ENCODE peak calls at places on chromosomes 4 and X, in four cellular contexts. One of them, this sample, is unnamed.

GRCh38 chrX:70592091-70592490 is 147.5 kb downstream of the DLG3 start:
- DNase-seq in ovary: no peak
- DNase-seq in endodermal cell: no peak
- DNase-seq in lower lobe of right lung: no peak
- DNase-seq in this sample: peak; percentile 16

GRCh38 chrX:20267924-20268701 is 1.4 kb upstream of the RPS6KA3 start:
- DNase-seq in ovary: peak; percentile 66
- DNase-seq in endodermal cell: peak; percentile 82
- DNase-seq in lower lobe of right lung: peak; percentile 68
- DNase-seq in this sample: no peak

GRCh38 chr4:1043658-1044468 is 32.4 kb downstream of the FGFRL1 start:
- DNase-seq in ovary: peak; percentile 89
- DNase-seq in endodermal cell: peak; percentile 94
- DNase-seq in lower lobe of right lung: peak; percentile 78
- DNase-seq in this sample: peak; percentile 95

GRCh38 chr4:12488672-12489071 is 995.5 kb downstream of the RAB28 start:
- DNase-seq in ovary: no peak
- DNase-seq in endodermal cell: peak; percentile 44
- DNase-seq in lower lobe of right lung: no peak
- DNase-seq in this sample: no peak

GRCh38 chr4:164081371-164081770 is 586.9 kb downstream of the TMA16 start:
- DNase-seq in ovary: no peak
- DNase-seq in endodermal cell: no peak
- DNase-seq in lower lobe of right lung: no peak
- DNase-seq in this sample: no peak

GRCh38 chr4:153223935-153224334 is 19.7 kb downstream of the TRIM2 start:
- DNase-seq in ovary: no peak
- DNase-seq in endodermal cell: no peak
- DNase-seq in lower lobe of right lung: no peak
- DNase-seq in this sample: peak; percentile 55

GRCh38 chr4:91758487-91758886 is 545.3 kb upstream of the GRID2 start:
- DNase-seq in ovary: no peak
- DNase-seq in endodermal cell: no peak
- DNase-seq in lower lobe of right lung: no peak
- DNase-seq in this sample: no peak

GRCh38 chrX:119870626-119871131 is 854 bp downstream of the RNF113A start:
- DNase-seq in ovary: no peak
- DNase-seq in endodermal cell: peak; percentile 55
- DNase-seq in lower lobe of right lung: peak; percentile 50
- DNase-seq in this sample: no peak

GRCh38 chr4:54539500-54540029 is 118.2 kb upstream of the KIT start:
- DNase-seq in ovary: peak; percentile 45
- DNase-seq in endodermal cell: peak; percentile 92
- DNase-seq in lower lobe of right lung: peak; percentile 69
- DNase-seq in this sample: peak; percentile 9

GRCh38 chr4:75289843-75290616 is 224.2 kb downstream of the RCHY1 start:
- DNase-seq in ovary: no peak
- DNase-seq in endodermal cell: peak; percentile 87
- DNase-seq in lower lobe of right lung: no peak
- DNase-seq in this sample: no peak

GRCh38 chr4:150280081-150280950 is 202.1 kb downstream of the DCLK2 start:
- DNase-seq in ovary: no peak
- DNase-seq in endodermal cell: peak; percentile 45
- DNase-seq in lower lobe of right lung: no peak
- DNase-seq in this sample: peak; percentile 97

GRCh38 chr4:41214158-41215146 is at the start of gene APBB2:
- DNase-seq in ovary: peak; percentile 96
- DNase-seq in endodermal cell: peak; percentile 99
- DNase-seq in lower lobe of right lung: peak; percentile 95
- DNase-seq in this sample: peak; percentile 73

GRCh38 chrX:11257711-11258110 is 35.5 kb upstream of the AMELX start:
- DNase-seq in ovary: no peak
- DNase-seq in endodermal cell: no peak
- DNase-seq in lower lobe of right lung: no peak
- DNase-seq in this sample: no peak

GRCh38 chr4:126267689-126268088 is 952.9 kb downstream of the FAT4 start:
- DNase-seq in ovary: no peak
- DNase-seq in endodermal cell: no peak
- DNase-seq in lower lobe of right lung: no peak
- DNase-seq in this sample: no peak

GRCh38 chr4:189092596-189092995 is 848.1 kb upstream of the FRG1 start:
- DNase-seq in ovary: no peak
- DNase-seq in endodermal cell: no peak
- DNase-seq in lower lobe of right lung: no peak
- DNase-seq in this sample: no peak

GRCh38 chr4:124030038-124030638 is 633.5 kb downstream of the SPRY1 start:
- DNase-seq in ovary: no peak
- DNase-seq in endodermal cell: no peak
- DNase-seq in lower lobe of right lung: no peak
- DNase-seq in this sample: no peak

GRCh38 chr4:143558286-143558685 is 44.8 kb downstream of the SMARCA5 start:
- DNase-seq in ovary: no peak
- DNase-seq in endodermal cell: no peak
- DNase-seq in lower lobe of right lung: no peak
- DNase-seq in this sample: no peak

GRCh38 chr4:144627663-144628076 is 18.3 kb upstream of the HHIP start:
- DNase-seq in ovary: no peak
- DNase-seq in endodermal cell: no peak
- DNase-seq in lower lobe of right lung: no peak
- DNase-seq in this sample: no peak

GRCh38 chrX:130100180-130100579 is 10.1 kb downstream of the ELF4 start:
- DNase-seq in ovary: no peak
- DNase-seq in endodermal cell: no peak
- DNase-seq in lower lobe of right lung: no peak
- DNase-seq in this sample: no peak

GRCh38 chrX:129659137-129659536 is 4.4 kb upstream of the APLN start:
- DNase-seq in ovary: no peak
- DNase-seq in endodermal cell: no peak
- DNase-seq in lower lobe of right lung: no peak
- DNase-seq in this sample: no peak

GRCh38 chrX:20507901-20508620 is 241.4 kb upstream of the RPS6KA3 start:
- DNase-seq in ovary: no peak
- DNase-seq in endodermal cell: no peak
- DNase-seq in lower lobe of right lung: no peak
- DNase-seq in this sample: no peak

GRCh38 chrX:154486396-154487207 is at the start of gene UBL4A:
- DNase-seq in ovary: peak; percentile 77
- DNase-seq in endodermal cell: peak; percentile 75
- DNase-seq in lower lobe of right lung: peak; percentile 83
- DNase-seq in this sample: no peak

GRCh38 chrX:154489182-154489581 is 1.2 kb downstream of the SLC10A3 start:
- DNase-seq in ovary: no peak
- DNase-seq in endodermal cell: no peak
- DNase-seq in lower lobe of right lung: no peak
- DNase-seq in this sample: no peak

GRCh38 chrX:154486052-154486395 is 391 bp downstream of the UBL4A start:
- DNase-seq in ovary: peak; percentile 79
- DNase-seq in endodermal cell: peak; percentile 54
- DNase-seq in lower lobe of right lung: no peak
- DNase-seq in this sample: no peak

GRCh38 chrX:154488336-154489075 is 1.9 kb downstream of the SLC10A3 start:
- DNase-seq in ovary: no peak
- DNase-seq in endodermal cell: no peak
- DNase-seq in lower lobe of right lung: no peak
- DNase-seq in this sample: no peak

DNA sequence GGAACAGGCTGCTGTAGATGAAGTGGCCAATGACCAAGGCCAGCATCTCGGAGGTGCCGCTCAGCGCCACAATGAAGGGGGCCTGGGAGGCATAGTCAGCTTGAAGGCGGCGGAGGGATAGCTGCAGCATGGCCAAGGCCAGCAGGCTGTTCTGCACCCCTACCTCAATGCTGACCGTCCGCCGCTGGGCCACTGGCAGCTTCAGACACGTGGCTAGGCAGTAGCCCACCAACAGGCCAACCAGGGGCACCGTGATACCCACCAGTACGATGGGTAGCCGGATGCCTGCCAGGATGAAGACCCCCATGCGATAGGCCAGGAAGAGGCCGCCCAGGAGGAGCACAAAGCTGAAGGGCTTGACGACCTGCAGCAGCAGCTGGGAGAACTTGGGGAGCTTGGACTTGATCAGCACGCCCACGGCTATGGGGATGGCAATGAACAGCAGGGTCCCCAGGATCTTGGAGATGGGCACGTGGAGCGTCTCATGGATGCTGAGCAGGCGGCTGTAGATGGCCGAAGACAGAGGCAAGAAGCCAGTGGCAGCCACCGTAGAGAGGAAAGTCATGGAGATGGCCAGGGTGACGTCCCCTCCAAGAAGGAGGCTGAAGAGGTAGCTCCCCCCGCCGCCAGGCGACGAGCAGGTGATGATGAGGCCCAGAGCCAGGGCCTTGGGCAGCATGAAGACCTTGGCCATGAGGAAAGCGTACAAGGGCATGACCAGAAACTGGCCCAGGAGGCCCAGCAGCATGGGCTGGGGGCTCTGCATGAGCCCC is 1.3 kb upstream of the UBL4A start:
- DNase-seq in ovary: no peak
- DNase-seq in endodermal cell: no peak
- DNase-seq in lower lobe of right lung: no peak
- DNase-seq in this sample: no peak
- H3K4me3 ChIP-seq in ovary: no peak overlapping the region
- H3K4me3 ChIP-seq in endodermal cell: no peak overlapping the region
- H3K4me3 ChIP-seq in lower lobe of right lung: no peak overlapping the region
- H3K4me3 ChIP-seq in this sample: no peak overlapping the region

DNA sequence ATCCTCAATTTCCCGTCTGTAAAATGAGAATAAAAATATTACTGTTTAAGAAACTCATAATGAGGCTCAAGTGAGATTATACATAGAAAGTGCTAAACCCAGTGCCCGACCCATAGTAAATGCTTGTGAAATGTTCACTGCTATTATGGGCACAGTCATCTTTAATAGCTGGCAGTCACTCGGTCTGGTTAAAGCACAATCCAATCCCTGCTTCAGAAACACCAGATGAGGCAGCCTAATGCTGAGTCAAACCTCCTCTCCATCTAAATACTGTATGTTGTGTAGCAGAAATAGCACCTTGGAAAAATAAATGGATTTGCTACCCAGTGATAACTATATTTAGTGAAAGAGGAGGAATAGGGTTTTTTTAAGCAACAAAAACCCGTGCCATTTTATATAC is 14.5 kb downstream of the EVC2 start:
- DNase-seq in ovary: no peak
- DNase-seq in endodermal cell: no peak
- DNase-seq in lower lobe of right lung: no peak
- DNase-seq in this sample: no peak
- H3K36me3 ChIP-seq in ovary: no peaks in the 10 kb centered on the region
- H3K36me3 ChIP-seq in endodermal cell: peaks cover 3% of the 10 kb centered on the region
- H3K36me3 ChIP-seq in lower lobe of right lung: peaks cover 57% of the 10 kb centered on the region
- H3K36me3 ChIP-seq in this sample: no peaks in the 10 kb centered on the region

GRCh38 chrX:134548257-134548732 is 88.3 kb downstream of the HPRT1 start:
- DNase-seq in ovary: no peak
- DNase-seq in endodermal cell: no peak
- DNase-seq in lower lobe of right lung: no peak
- DNase-seq in this sample: no peak
- H3K4me3 ChIP-seq in ovary: peak overlapping the region; percentile 49
- H3K4me3 ChIP-seq in endodermal cell: peak overlapping the region; percentile 84
- H3K4me3 ChIP-seq in lower lobe of right lung: peak overlapping the region; percentile 58
- H3K4me3 ChIP-seq in this sample: peak overlapping the region; percentile 77

DNA sequence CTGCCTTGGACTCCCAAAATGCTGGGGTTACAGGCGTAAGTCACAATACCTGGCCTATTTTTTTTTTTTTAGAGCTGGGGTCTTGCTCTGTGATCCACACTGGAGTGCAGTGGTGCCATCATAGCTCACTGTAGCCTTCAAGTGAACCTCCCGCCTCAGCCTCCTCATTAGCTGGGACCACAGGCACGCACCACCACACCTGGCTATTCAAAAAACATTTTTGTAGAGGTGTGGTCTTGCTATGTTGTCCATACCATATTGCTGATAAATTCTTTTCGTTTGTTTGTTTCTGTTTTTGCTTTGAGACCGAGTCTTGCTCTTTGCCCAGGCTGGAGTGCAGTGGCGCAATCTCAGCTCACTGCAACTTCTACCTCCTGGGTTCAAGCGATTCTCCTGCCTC is 21.6 kb downstream of the ENOPH1 start:
- DNase-seq in ovary: no peak
- DNase-seq in endodermal cell: peak; percentile 7
- DNase-seq in lower lobe of right lung: no peak
- DNase-seq in this sample: no peak
- H3K36me3 ChIP-seq in ovary: no peaks in the 10 kb centered on the region
- H3K36me3 ChIP-seq in endodermal cell: peaks cover 88% of the 10 kb centered on the region
- H3K36me3 ChIP-seq in lower lobe of right lung: peaks cover 85% of the 10 kb centered on the region
- H3K36me3 ChIP-seq in this sample: peaks cover 2% of the 10 kb centered on the region

GRCh38 chrX:53227224-53227765 is 2.3 kb upstream of the KDM5C start:
- DNase-seq in ovary: no peak
- DNase-seq in endodermal cell: no peak
- DNase-seq in lower lobe of right lung: no peak
- DNase-seq in this sample: no peak
- H3K4me3 ChIP-seq in ovary: no peak overlapping the region
- H3K4me3 ChIP-seq in endodermal cell: no peak overlapping the region
- H3K4me3 ChIP-seq in lower lobe of right lung: no peak overlapping the region
- H3K4me3 ChIP-seq in this sample: no peak overlapping the region

This sample was measured in kidney epithelial cell.